ENCODE peak calls at places on chromosomes 4 and X, in seven cellular contexts. I is lung, Q is gastrocnemius medialis, N is Panc1, Z is upper lobe of left lung, D is kidney epithelial cell, K is body of pancreas. W is an unnamed sample. For H3K27me3, the result is how much of the 10 kb centered on the place peaks cover.

GRCh38 chr4:31741321-31741720 is 1021.2 kb downstream of the PCDH7 start:
- DNase-seq in Q (no peak), N (no peak), I (no peak), K (no peak), D (no peak), Z (no peak), W (no peak)

GRCh38 chrX:3262906-3263305 is 83.5 kb downstream of the MXRA5 start:
- DNase-seq in K (peak), I (no peak), D (peak), N (no peak), Q (no peak), Z (no peak), W (no peak)

GRCh38 chrX:8946488-8947050 is 87.4 kb downstream of the FAM9B start:
- DNase-seq in K (no peak), I (no peak), N (no peak), D (no peak), Z (no peak), Q (no peak), W (no peak)

GRCh38 chr4:123396294-123397275 is at the start of gene SPRY1:
- DNase-seq in I (peak), K (peak), Q (peak), N (peak), D (peak), Z (no peak), W (peak)

GRCh38 chrX:135330709-135331108 is 21.4 kb downstream of the ETDC start:
- DNase-seq in D (no peak), N (no peak), K (no peak), Z (no peak), Q (no peak), I (no peak), W (no peak)

GRCh38 chrX:123308663-123309062 is 124.6 kb downstream of the GRIA3 start:
- DNase-seq in N (no peak), Q (no peak), I (no peak), Z (no peak), D (peak), K (no peak), W (no peak)

GRCh38 chrX:129980043-129980442 is 2.4 kb upstream of the BCORL1 start:
- DNase-seq in D (no peak), Z (peak), Q (no peak), K (peak), N (no peak), I (no peak), W (peak)

GRCh38 chrX:133056341-133056740 is 40.6 kb downstream of the USP26 start:
- DNase-seq in Z (no peak), D (no peak), I (no peak), N (no peak), K (no peak), Q (no peak), W (no peak)

DNA sequence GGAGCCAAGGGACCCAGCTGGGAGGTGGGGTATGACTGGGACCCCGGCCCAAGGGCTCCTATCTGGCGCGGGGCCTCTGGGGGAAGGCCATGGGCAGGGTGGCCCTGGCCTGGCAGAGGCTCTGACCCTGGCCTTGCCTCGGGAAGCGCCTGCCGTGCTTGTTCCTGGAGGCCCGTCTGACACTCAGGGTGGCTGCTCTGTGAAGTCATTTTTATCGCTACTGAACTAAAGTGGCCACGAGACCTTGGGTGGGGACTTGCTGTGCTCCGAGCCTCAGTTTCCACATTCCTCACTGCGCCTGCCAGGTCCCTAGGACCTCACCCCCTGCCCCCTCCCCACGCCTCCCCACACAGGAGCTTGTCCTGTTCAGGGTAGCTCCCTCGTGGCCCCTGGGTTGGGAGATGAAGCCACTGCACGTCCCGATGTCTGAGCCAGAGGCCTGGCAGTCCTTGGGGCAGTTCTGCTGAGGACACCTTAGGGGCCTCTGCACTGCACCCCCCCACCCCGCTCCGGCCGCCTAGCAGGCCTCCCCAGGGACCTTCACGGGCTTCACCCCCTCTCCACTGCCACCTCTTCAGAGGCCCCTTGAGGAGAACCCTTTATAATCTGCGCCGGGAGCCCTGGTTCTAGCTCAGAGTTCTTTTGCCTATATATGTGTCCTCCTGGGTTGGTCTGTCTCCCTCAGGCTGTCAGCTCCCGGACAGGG is 639 bp upstream of the SORCS2 start:
- DNase-seq in D (no peak), Q (no peak), K (no peak), I (no peak), N (no peak), Z (peak), W (no peak)
- H3K27me3 ChIP-seq in D (half or more), Q (under half), K (under half), I (under half), N (under half), Z (under half), W (under half)

DNA sequence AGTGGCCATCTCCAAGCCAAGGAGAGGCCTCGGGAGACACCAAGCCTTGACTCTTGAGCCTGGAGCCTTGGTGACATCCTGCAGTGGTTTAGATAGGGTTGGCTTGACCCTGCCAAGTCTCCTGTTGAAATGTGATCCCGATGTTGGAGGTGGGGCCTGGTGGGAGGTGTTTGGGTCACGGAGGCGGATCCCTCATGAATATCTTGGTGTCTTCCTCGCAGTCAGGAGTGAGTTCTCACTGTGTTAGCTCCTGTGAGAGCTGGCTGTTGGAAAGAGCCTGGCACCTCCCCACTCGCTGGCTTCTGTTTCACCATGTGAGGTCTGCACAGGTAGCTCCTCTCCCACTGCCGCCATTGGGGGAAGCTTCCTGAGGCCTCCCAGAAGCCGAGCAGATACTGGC is 38.8 kb downstream of the ADRA2C start:
- DNase-seq in Z (no peak), N (no peak), K (no peak), Q (no peak), D (no peak), I (no peak), W (no peak)
- H3K27me3 ChIP-seq in Z (under half), N (under half), K (under half), Q (under half), D (under half), I (under half), W (under half)

DNA sequence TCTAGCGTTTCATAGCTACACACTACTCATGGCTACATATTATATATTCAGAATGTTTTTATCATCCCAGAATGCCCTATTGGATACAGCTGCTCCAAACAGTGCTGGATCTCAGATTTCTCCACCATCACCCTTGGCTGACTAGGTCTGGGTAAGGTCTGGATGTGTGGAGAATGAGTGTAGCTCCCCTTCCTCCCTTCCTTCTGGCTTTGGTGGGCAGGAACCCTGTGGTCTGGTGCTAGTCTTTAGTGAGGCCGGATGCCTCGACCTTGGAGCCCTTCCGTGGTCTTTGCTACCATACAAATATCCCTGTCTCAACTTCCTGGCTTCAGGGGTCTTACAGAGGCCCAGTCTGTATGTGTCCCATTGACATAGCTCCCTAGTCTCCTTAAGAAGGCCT is 52.1 kb upstream of the KDR start:
- DNase-seq in I (no peak), Q (no peak), N (no peak), K (no peak), Z (no peak), D (no peak), W (no peak)
- H3K27me3 ChIP-seq in I (under half), Q (under half), N (under half), K (under half), Z (under half), D (under half), W (under half)

GRCh38 chr4:8553958-8554357 is 26.2 kb upstream of the GPR78 start:
- DNase-seq in I (no peak), N (no peak), Z (no peak), Q (no peak), D (no peak), K (no peak), W (no peak)

GRCh38 chr4:8553216-8553615 is 27.0 kb upstream of the GPR78 start:
- DNase-seq in N (no peak), K (no peak), Q (no peak), Z (peak), I (no peak), D (no peak), W (no peak)

GRCh38 chr4:8554555-8555100 is 25.6 kb upstream of the GPR78 start:
- DNase-seq in Q (no peak), N (no peak), K (no peak), I (no peak), D (no peak), Z (peak), W (no peak)

GRCh38 chr4:8552024-8552423 is 28.2 kb upstream of the GPR78 start:
- DNase-seq in D (no peak), I (no peak), Z (no peak), N (no peak), K (no peak), Q (no peak), W (no peak)

GRCh38 chr4:8552581-8553205 is 27.5 kb upstream of the GPR78 start:
- DNase-seq in Q (no peak), Z (peak), K (no peak), D (no peak), N (no peak), I (no peak), W (no peak)
- H3K27me3 ChIP-seq in Q (under half), Z (under half), K (under half), D (under half), N (under half), I (under half), W (under half)

GRCh38 chr4:81214518-81215218 is 354 bp downstream of the PRKG2 start:
- DNase-seq in I (peak), K (no peak), N (no peak), Z (peak), D (no peak), Q (no peak), W (peak)
- H3K27me3 ChIP-seq in I (under half), K (under half), N (under half), Z (under half), D (under half), Q (under half), W (under half)

GRCh38 chr4:3481783-3482397 is 18.8 kb downstream of the DOK7 start:
- DNase-seq in K (no peak), N (no peak), D (no peak), Z (peak), I (no peak), Q (peak), W (no peak)

GRCh38 chr4:3482707-3483106 is 19.6 kb downstream of the DOK7 start:
- DNase-seq in Z (peak), K (no peak), Q (no peak), I (no peak), N (no peak), D (no peak), W (no peak)

GRCh38 chr4:3484057-3484973 is 21.2 kb downstream of the DOK7 start:
- DNase-seq in Z (peak), I (no peak), K (peak), N (no peak), D (peak), Q (peak), W (no peak)

GRCh38 chr4:3485011-3485881 is 22.1 kb downstream of the DOK7 start:
- DNase-seq in Z (peak), D (no peak), K (no peak), I (no peak), Q (no peak), N (no peak), W (no peak)

DNA sequence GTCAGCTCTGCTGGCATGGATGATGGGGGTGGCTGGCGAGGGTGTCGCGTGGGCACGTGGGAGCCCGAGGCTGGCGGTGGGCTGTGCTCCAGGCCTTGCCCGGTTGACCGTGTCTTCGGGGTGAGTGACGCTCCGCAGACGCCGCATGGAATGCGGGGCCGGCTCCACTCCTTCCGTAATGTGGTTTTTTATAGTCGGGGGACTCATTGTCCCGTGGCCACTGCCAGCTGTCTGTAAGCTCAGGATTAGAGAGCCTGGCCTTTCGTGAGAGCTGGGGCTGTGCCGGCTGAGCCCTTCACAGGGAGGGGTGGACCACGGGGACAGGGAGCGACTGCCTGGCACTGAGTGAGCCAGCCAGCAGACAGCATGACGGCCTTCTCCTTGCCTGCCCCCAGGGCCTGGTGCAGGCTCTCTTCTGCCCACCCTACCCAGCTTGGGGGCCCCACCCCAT is 20.4 kb downstream of the DOK7 start:
- DNase-seq in I (no peak), D (peak), Z (peak), K (no peak), Q (peak), N (no peak), W (no peak)
- H3K27me3 ChIP-seq in I (under half), D (under half), Z (under half), K (under half), Q (under half), N (under half), W (under half)

W was measured in testis.